ENCODE peak calls at places on chromosomes 5 and 9, in four cellular contexts. D is lower lobe of right lung, U is heart right ventricle, G is left lung. X is an unnamed sample.

GRCh38 chr9:104386425-104387069 is 117.5 kb upstream of the OR13F1 start:
- DNase-seq in U (no peak), G (no peak), D (no peak), X (no peak)

GRCh38 chr5:119708076-119708790 is 78.9 kb downstream of the FAM170A start:
- DNase-seq in G (no peak), U (no peak), D (no peak), X (no peak)

GRCh38 chr5:56317923-56318561 is 84.9 kb upstream of the ANKRD55 start:
- DNase-seq in D (no peak), U (no peak), G (no peak), X (no peak)

GRCh38 chr9:112135706-112136105 is 39.4 kb downstream of the SUSD1 start:
- DNase-seq in G (no peak), D (no peak), U (no peak), X (peak; percentile 44)

GRCh38 chr9:4750021-4750673 is 9.1 kb upstream of the AK3 start:
- DNase-seq in G (no peak), D (no peak), U (no peak), X (no peak)

GRCh38 chr5:31783246-31783645 is 144.3 kb downstream of the PDZD2 start:
- DNase-seq in U (no peak), D (no peak), G (no peak), X (no peak)

GRCh38 chr9:86487222-86487841 is 133.1 kb upstream of the TUT7 start:
- DNase-seq in G (no peak), D (no peak), U (no peak), X (no peak)

GRCh38 chr5:99949361-99949760 is 585.8 kb upstream of the FAM174A start:
- DNase-seq in U (no peak), G (peak; percentile 31), D (no peak), X (no peak)

GRCh38 chr9:15221746-15222145 is 85.3 kb downstream of the TTC39B start:
- DNase-seq in D (no peak), G (no peak), U (no peak), X (no peak)

GRCh38 chr5:135245521-135246499 is 153.2 kb downstream of the MACROH2A1 start:
- DNase-seq in G (no peak), U (no peak), D (no peak), X (no peak)
- H3K4me1 ChIP-seq in G (peaks cover 26% of the 10 kb centered on the region), U (peaks cover 34% of the 10 kb centered on the region), D (peaks cover 31% of the 10 kb centered on the region), X (peaks cover 41% of the 10 kb centered on the region)

GRCh38 chr5:1787472-1788047 is 12.1 kb downstream of the MRPL36 start:
- DNase-seq in U (no peak), G (peak; percentile 57), D (no peak), X (no peak)
- H3K4me1 ChIP-seq in U (peaks cover 18% of the 10 kb centered on the region), G (no peaks in the 10 kb centered on the region), D (peaks cover 10% of the 10 kb centered on the region), X (no peaks in the 10 kb centered on the region)

GRCh38 chr5:148827723-148828122 is 1.3 kb downstream of the ADRB2 start:
- DNase-seq in U (no peak), D (no peak), G (no peak), X (no peak)
- H3K4me1 ChIP-seq in U (peaks cover 51% of the 10 kb centered on the region), D (peaks cover 55% of the 10 kb centered on the region), G (peaks cover 89% of the 10 kb centered on the region), X (peaks cover 5% of the 10 kb centered on the region)

DNA sequence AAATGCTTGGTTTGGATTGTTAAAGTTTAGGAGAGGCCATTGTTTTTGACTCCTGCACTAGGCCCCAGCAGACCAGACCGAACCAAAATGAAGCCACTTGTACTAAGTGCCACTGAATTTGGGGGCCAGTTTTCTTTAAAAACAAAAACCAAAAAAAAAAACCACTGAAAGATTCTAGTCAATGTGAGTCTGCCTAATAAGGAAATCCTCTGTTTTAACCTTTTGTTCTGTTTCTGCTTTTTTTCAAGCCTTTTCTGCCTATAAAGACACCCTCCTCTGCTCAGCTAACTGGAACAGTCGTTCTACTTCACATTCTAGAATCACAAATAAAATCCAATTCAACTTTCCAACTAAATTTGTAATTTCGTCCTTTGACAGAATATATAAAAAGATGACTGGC is 64.9 kb downstream of the SERINC5 start:
- DNase-seq in U (no peak), G (no peak), D (no peak), X (no peak)
- H3K4me1 ChIP-seq in U (peaks cover 74% of the 10 kb centered on the region), G (peaks cover 63% of the 10 kb centered on the region), D (peaks cover 68% of the 10 kb centered on the region), X (peaks cover 17% of the 10 kb centered on the region)

GRCh38 chr5:81140942-81141341 is 92.2 kb upstream of the CKMT2 start:
- DNase-seq in D (no peak), G (no peak), U (no peak), X (no peak)
- H3K4me1 ChIP-seq in D (no peaks in the 10 kb centered on the region), G (no peaks in the 10 kb centered on the region), U (peaks cover 17% of the 10 kb centered on the region), X (no peaks in the 10 kb centered on the region)

DNA sequence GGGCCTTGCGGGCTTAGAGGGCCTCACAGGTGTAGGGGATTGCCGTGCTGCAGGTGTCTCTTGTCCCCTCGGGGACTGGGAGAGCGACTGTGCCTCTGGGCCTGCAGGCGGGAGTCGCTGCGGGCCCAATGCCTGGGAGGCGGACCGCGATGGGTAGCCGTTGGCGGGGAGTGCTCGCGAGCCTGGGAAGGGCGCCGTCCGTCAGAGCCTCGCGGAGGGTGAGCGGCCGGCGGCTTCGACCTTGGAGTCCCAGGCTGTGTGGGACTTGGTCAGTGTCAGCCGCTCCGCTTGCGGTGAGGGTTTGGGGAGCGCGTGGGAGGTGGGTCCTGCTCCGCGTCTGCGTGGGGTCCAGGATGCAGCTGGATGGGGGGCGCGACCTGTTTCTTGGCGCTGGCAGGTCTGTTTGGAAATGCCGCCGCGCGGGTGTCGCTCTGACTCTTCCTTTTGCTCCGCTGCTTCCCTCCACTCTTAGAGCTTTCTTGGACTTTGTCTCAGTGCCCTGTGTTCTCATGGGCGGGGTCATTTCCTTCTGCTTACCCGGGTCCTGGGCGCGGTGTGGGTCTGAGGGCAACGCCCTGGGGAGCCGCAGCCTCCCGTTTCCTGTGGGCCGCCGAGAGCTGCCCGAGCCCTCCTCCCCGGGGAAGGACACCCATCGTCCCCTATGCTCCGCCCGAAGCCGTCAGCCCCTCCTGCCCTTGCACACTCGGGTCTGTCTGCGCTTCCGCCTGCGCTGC is 88.9 kb upstream of the CACNA1B start:
- DNase-seq in D (no peak), G (no peak), U (no peak), X (peak; percentile 91)
- H3K4me1 ChIP-seq in D (no peaks in the 10 kb centered on the region), G (peaks cover 6% of the 10 kb centered on the region), U (no peaks in the 10 kb centered on the region), X (peaks cover 16% of the 10 kb centered on the region)

DNA sequence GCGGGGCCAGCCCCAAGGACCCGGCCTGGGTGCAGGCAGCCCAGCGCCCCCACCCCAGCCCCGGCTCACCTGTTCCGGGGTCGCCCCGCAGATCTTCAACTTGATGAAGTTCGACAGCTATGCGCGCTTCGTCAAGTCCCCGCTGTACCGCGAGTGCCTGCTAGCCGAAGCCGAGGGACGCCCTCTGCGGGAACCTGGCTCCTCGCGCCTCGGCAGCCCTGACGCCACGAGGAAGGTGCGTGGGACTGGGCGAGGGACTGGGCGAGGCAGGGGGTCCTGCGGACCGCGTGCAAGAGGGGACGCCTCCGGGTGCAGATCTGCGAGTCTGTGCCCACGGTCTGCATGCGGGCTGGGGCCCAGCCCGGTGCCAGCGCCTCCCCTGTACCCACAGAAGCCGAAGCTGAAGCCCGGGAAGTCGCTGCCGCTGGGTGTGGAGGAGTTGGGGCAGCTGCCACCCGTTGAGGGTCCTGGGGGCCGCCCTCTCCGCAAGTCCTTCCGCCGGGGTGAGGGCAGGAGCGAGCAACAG is 9.7 kb downstream of the RGS14 start:
- DNase-seq in D (no peak), U (no peak), G (no peak), X (no peak)
- H3K4me1 ChIP-seq in D (peaks cover 67% of the 10 kb centered on the region), U (peaks cover 39% of the 10 kb centered on the region), G (peaks cover 72% of the 10 kb centered on the region), X (peaks cover 26% of the 10 kb centered on the region)

GRCh38 chr9:752201-752600 is 89.3 kb upstream of the DMRT1 start:
- DNase-seq in D (no peak), G (no peak), U (no peak), X (no peak)

GRCh38 chr9:752681-753200 is 88.8 kb upstream of the DMRT1 start:
- DNase-seq in G (no peak), D (no peak), U (no peak), X (no peak)

GRCh38 chr9:750264-750967 is 91.1 kb upstream of the DMRT1 start:
- DNase-seq in G (no peak), D (no peak), U (no peak), X (peak; percentile 38)

GRCh38 chr9:749712-750111 is 91.8 kb upstream of the DMRT1 start:
- DNase-seq in G (no peak), D (no peak), U (no peak), X (peak; percentile 45)

DNA sequence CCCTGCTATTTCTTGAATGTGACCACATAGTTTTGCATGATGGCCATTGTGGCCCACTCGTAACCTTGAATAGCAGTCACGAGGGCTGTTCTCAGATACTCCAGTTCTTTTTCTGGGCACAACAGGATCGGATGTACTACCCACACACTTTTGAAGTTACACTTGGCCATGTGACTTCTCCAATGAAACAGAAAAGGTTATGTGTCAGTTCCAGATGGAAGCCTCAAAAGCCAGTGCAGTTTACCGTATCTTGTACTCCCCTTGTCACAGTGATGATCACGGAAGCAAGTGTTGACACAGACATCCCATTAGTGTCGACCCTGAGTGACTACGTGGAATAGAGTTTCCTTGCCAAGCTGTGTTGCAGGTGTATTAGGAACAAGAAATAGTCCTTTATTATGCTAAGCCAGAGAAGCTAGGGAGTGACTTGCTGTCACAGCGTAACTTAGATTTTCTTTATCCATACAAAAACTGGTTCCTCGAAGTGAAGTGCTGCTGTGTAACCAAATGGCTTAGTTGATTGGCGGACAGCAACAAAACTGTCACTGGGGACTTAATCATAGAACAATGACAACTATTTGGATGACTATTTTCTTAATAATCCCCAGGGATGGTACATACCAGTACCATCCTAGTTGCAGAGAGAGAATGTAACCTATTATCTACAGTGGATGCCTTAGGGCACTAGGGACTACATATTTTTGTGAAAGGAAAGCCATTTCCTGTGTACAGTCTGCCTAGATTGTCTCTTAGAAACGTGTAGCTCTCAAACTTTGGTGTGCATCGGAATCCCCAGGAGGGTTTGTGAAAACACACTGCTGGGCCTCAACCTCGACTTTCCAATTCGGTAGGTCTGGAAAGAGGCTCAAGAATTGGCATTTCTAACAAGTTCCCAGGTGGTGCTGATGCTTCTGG is 90.1 kb upstream of the DMRT1 start:
- DNase-seq in D (no peak), U (no peak), G (no peak), X (peak; percentile 30)
- H3K4me1 ChIP-seq in D (peaks cover 37% of the 10 kb centered on the region), U (peaks cover 52% of the 10 kb centered on the region), G (peaks cover 50% of the 10 kb centered on the region), X (peaks cover 7% of the 10 kb centered on the region)

DNA sequence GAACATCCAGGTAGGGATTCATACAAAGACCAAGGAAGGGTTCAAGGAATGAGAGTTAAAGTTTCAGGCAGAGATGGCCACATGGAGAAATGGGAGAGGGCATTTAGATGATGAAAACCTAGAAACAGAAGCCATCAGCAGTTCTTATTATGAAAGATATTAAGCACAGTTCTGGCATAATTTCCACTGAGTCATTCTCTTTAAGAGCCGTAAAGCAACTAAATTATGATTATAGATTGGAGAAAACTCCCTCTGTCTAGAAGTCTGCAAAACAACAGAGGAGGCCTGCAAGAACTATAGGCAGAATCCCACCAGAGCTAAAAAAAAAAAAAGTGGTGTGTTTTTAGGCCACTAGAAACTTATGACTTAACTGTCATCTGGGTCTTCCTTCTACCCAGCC is 157.1 kb upstream of the MPDZ start:
- DNase-seq in G (no peak), U (no peak), D (no peak), X (no peak)
- H3K4me1 ChIP-seq in G (no peaks in the 10 kb centered on the region), U (peaks cover 23% of the 10 kb centered on the region), D (no peaks in the 10 kb centered on the region), X (no peaks in the 10 kb centered on the region)

X was measured in transverse colon.